ENCODE peak calls at places on chromosome 16, in four cellular contexts. Y is GM12878, I is K562, W is H1. T is an unnamed sample.

GRCh38 chr16:48617711-48618148 is 7.8 kb upstream of the N4BP1 start:
- DNase-seq in I (no peak), Y (no peak), W (no peak), T (peak; percentile 63)

GRCh38 chr16:71618429-71618828 is 7.6 kb upstream of the MARVELD3 start:
- DNase-seq in Y (no peak), W (no peak), I (no peak), T (no peak)

GRCh38 chr16:10729649-10730048 is 14.0 kb upstream of the NUBP1 start:
- DNase-seq in W (no peak), I (no peak), Y (no peak), T (peak; percentile 38)

GRCh38 chr16:47481698-47482374 is 20.7 kb downstream of the PHKB start:
- DNase-seq in Y (no peak), W (no peak), I (no peak), T (no peak)

GRCh38 chr16:68645494-68646388 is 631 bp downstream of the CDH3 start:
- DNase-seq in W (peak; percentile 82), I (no peak), Y (no peak), T (no peak)

GRCh38 chr16:57606847-57607501 is 21.5 kb upstream of the ADGRG1 start:
- DNase-seq in W (no peak), Y (no peak), I (no peak), T (no peak)

GRCh38 chr16:87498324-87499188 is 5.7 kb upstream of the ZCCHC14 start:
- DNase-seq in Y (no peak), I (no peak), W (no peak), T (no peak)

GRCh38 chr16:997440-998051 is 16.0 kb downstream of the SOX8 start:
- DNase-seq in Y (no peak), I (no peak), W (no peak), T (peak; percentile 41)

GRCh38 chr16:58500329-58501241 is 642 bp downstream of the NDRG4 start:
- DNase-seq in W (peak; percentile 73), Y (no peak), I (no peak), T (no peak)

GRCh38 chr16:87086156-87086555 is 231.0 kb downstream of the C16orf95 start:
- DNase-seq in Y (no peak), W (no peak), I (no peak), T (peak; percentile 67)

GRCh38 chr16:35414563-35414962 is 1955.2 kb downstream of the TP53TG3F start:
- DNase-seq in W (no peak), I (no peak), Y (no peak), T (no peak)

GRCh38 chr16:1787322-1788094 is 4.7 kb downstream of the NUBP2 start:
- DNase-seq in Y (no peak), W (no peak), I (no peak), T (no peak)

GRCh38 chr16:65546353-65546791 is 424.5 kb upstream of the CDH11 start:
- DNase-seq in Y (no peak), W (no peak), I (no peak), T (peak; percentile 55)

GRCh38 chr16:10539793-10540192 is 40.6 kb downstream of the EMP2 start:
- DNase-seq in Y (no peak), I (no peak), W (no peak), T (no peak)

GRCh38 chr16:13996778-13997288 is 74.3 kb upstream of the MRTFB start:
- DNase-seq in W (no peak), Y (no peak), I (no peak), T (no peak)

GRCh38 chr16:69396187-69397061 is 10.6 kb upstream of the TERF2 start:
- DNase-seq in I (peak; percentile 89), Y (peak; percentile 45), W (peak; percentile 80), T (peak; percentile 96)

GRCh38 chr16:16868727-16869126 is 489.8 kb downstream of the NPIPA7 start:
- DNase-seq in Y (no peak), W (no peak), I (no peak), T (no peak)

GRCh38 chr16:82664181-82664580 is 37.4 kb downstream of the CDH13 start:
- DNase-seq in I (no peak), Y (no peak), W (no peak), T (no peak)

GRCh38 chr16:29767062-29767461 is 11.0 kb upstream of the ZG16 start:
- DNase-seq in W (no peak), Y (no peak), I (no peak), T (no peak)

GRCh38 chr16:66289051-66289680 is 77.3 kb upstream of the CDH5 start:
- DNase-seq in Y (no peak), W (no peak), I (no peak), T (no peak)

GRCh38 chr16:27073733-27074132 is 7.0 kb downstream of the C16orf82 start:
- DNase-seq in I (no peak), W (no peak), Y (no peak), T (no peak)

DNA sequence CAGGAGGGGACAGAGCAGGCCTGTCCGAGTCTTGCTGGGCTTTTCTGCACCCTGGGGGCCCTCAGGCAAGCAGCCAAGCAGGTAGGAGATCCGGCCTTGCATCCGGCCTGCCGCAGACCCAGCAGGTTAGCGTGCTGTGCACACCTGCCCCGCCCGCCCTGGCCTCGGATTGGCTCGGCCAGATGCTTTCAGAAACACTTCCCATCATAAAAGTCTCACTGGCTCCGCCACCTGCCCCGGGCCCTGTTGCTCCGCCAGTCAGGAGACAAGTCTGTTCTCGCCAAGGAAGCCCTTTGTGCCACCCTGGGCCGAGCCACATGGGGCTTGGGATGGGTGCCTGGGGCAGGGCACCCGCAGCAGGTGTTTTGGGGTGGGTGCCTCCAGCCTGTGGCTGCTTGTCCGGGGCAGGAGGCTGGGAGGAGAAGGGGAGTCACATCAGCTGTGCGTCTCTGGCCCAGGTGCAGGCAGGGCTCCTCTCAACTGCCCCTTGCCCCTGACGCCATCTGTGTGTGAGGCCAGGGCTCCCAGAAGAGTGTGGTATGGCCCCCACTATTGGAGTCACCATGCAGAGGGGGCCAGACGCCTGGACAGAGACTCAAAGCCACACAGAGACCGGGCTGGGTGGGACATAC is 228.2 kb upstream of the GSE1 start:
- DNase-seq in W (peak; percentile 56), Y (no peak), I (no peak), T (no peak)
- TF ChIP-seq CHD1 in W (no peak), Y (no peak), I (no peak), T (no peak)

DNA sequence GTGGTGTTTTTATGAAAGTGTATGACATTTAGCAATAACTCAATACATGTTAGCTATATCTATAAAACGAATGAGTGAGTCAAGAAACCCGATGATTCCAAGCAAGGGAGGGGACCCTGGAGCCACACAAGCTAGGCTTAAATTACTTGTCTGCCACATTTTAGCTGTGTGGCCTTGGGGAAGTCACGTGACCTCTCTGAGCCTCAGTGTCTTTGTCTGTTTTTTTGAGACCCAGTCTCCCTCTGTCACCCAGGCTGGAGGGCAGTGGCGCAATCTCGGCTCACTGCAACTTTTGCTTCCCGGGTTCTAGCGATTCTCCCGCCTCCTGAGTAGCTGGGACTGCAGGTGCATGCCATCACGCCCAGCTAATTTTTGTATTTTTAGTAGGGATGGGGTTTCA is 20.1 kb upstream of the GCSH start:
- DNase-seq in I (no peak), Y (no peak), W (no peak), T (no peak)
- H3K4me3 ChIP-seq in I (no peak overlapping the region), Y (no peak overlapping the region), W (no peak overlapping the region), T (no peak overlapping the region)

DNA sequence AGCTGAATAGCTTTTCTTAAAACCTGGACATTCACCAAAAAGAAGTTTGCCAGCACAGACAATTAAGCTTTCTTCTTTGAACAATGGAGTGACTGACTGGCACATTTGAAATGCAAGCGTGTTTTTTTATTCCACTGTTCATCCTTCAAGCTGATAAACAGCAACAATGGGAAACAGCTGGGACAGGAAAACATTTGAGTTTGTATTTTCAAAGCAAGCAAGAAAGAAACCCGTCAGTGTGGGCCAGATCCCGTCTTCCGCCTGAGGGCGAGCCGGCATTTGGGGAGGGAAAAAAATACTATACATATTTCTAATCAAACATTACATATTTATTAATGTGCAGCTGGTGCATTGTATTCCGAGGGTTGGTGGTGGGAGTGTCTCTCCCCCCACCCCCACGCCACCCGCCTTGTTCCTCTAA is 94.2 kb downstream of the CYLD start:
- DNase-seq in Y (no peak), W (peak; percentile 17), I (no peak), T (no peak)
- TF ChIP-seq CHD1 in Y (no peak), W (no peak), I (no peak), T (no peak)

GRCh38 chr16:12758031-12758669 is 45.5 kb downstream of the CPPED1 start:
- DNase-seq in W (no peak), I (peak; percentile 70), Y (no peak), T (no peak)

GRCh38 chr16:12757546-12757945 is 46.1 kb downstream of the CPPED1 start:
- DNase-seq in Y (no peak), W (no peak), I (no peak), T (no peak)

GRCh38 chr16:12754824-12755543 is 48.7 kb downstream of the CPPED1 start:
- DNase-seq in I (no peak), Y (no peak), W (no peak), T (no peak)

GRCh38 chr16:12760819-12761611 is 42.7 kb downstream of the CPPED1 start:
- DNase-seq in I (no peak), W (no peak), Y (no peak), T (no peak)

GRCh38 chr16:12758670-12759558 is 44.8 kb downstream of the CPPED1 start:
- DNase-seq in W (no peak), I (no peak), Y (no peak), T (no peak)
- H3K4me3 ChIP-seq in W (no peak overlapping the region), I (no peak overlapping the region), Y (no peak overlapping the region), T (no peak overlapping the region)

GRCh38 chr16:56424404-56424765 is 960 bp downstream of the AMFR start:
- DNase-seq in Y (no peak), I (no peak), W (no peak), T (no peak)

GRCh38 chr16:56422896-56423441 is 2.4 kb downstream of the AMFR start:
- DNase-seq in I (peak; percentile 38), W (no peak), Y (no peak), T (no peak)

GRCh38 chr16:56425439-56425832 is at the start of gene AMFR:
- DNase-seq in W (peak; percentile 71), I (peak; percentile 87), Y (no peak), T (peak; percentile 80)

GRCh38 chr16:56424791-56425438 is 430 bp downstream of the AMFR start:
- DNase-seq in I (peak; percentile 38), W (peak; percentile 63), Y (no peak), T (no peak)

GRCh38 chr16:56423584-56424403 is 1.6 kb downstream of the AMFR start:
- DNase-seq in W (no peak), Y (peak; percentile 21), I (peak; percentile 50), T (no peak)
- TF ChIP-seq CHD1 in W (no peak), Y (no peak), I (peak; percentile 23), T (no peak)

GRCh38 chr16:53434436-53435065 is at the start of gene RBL2:
- DNase-seq in W (peak; percentile 89), Y (no peak), I (peak; percentile 63), T (peak; percentile 25)

GRCh38 chr16:53435066-53435688 is 906 bp downstream of the RBL2 start:
- DNase-seq in I (peak; percentile 89), W (peak; percentile 53), Y (peak; percentile 73), T (peak; percentile 89)

GRCh38 chr16:53433930-53434435 is 288 bp upstream of the RBL2 start:
- DNase-seq in Y (no peak), I (peak; percentile 89), W (no peak), T (peak; percentile 75)

GRCh38 chr16:53430363-53430762 is 3.9 kb upstream of the RBL2 start:
- DNase-seq in Y (no peak), I (no peak), W (no peak), T (no peak)

DNA sequence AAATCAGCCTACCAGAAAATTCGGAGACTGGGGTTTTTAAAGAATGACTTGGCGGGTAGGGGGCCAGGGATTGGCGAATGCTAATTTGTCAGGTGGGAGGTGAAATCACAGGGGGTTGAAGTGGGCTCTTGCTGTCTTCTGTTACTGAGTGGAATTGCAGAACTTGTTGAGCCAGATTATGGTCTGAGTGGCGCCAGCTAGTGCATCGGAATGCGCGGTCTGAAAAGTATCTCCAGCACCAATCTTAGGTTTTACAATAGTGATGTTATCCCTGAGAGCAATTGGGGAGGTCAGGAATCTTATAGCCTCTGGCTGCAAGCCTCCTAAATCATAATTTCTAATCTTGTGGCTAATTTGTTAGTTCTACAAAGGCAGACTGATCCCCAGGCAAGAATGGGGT is 762 bp upstream of the RBL2 start:
- DNase-seq in Y (no peak), W (no peak), I (no peak), T (no peak)
- H3K4me3 ChIP-seq in Y (peak overlapping the region; percentile 89), W (no peak overlapping the region), I (no peak overlapping the region), T (no peak overlapping the region)

T was measured in IMR-90.